ENCODE peak calls at places on chromosomes 12 and 14, in eight cellular contexts. P, M, H, W, T, S, J and N are unnamed samples.

GRCh38 chr12:1222858-1223644 is 232.0 kb downstream of the ERC1 start:
- DNase-seq in P (no peak), M (no peak), H (no peak), W (no peak), T (no peak), S (no peak), J (no peak), N (no peak)

GRCh38 chr14:98799891-98800290 is 472.1 kb downstream of the BCL11B start:
- DNase-seq in P (no peak), M (no peak), H (no peak), W (no peak), T (no peak), S (no peak), J (no peak), N (no peak)

GRCh38 chr12:74111688-74112360 is 425.8 kb upstream of the ATXN7L3B start:
- DNase-seq in P (no peak), M (peak), H (no peak), W (no peak), T (no peak), S (no peak), J (no peak), N (no peak)

GRCh38 chr12:7387289-7387688 is 56.7 kb downstream of the CD163L1 start:
- DNase-seq in P (no peak), M (no peak), H (no peak), W (no peak), T (no peak), S (no peak), J (no peak), N (no peak)

GRCh38 chr12:16272222-16272621 is 5.3 kb downstream of the SLC15A5 start:
- DNase-seq in P (no peak), M (no peak), H (no peak), W (no peak), T (no peak), S (no peak), J (no peak), N (no peak)

GRCh38 chr12:46676797-46677520 is 148.8 kb downstream of the SLC38A4 start:
- DNase-seq in P (no peak), M (no peak), H (no peak), W (no peak), T (no peak), S (no peak), J (peak), N (no peak)

GRCh38 chr12:13666806-13667205 is 314.6 kb downstream of the GRIN2B start:
- DNase-seq in P (no peak), M (no peak), H (no peak), W (no peak), T (no peak), S (no peak), J (no peak), N (no peak)

GRCh38 chr14:74933925-74934435 is 10.9 kb upstream of the RPS6KL1 start:
- DNase-seq in P (no peak), M (no peak), H (no peak), W (no peak), T (no peak), S (no peak), J (no peak), N (peak)

GRCh38 chr12:40692617-40693502 is 621 bp downstream of the CNTN1 start:
- DNase-seq in P (peak), M (no peak), H (peak), W (no peak), T (no peak), S (no peak), J (no peak), N (no peak)

GRCh38 chr12:89245090-89245489 is 107.2 kb downstream of the DUSP6 start:
- DNase-seq in P (no peak), M (peak), H (no peak), W (no peak), T (no peak), S (peak), J (no peak), N (no peak)

GRCh38 chr14:74619672-74620131 is 7.7 kb upstream of the LTBP2 start:
- DNase-seq in P (no peak), M (peak), H (peak), W (peak), T (peak), S (no peak), J (peak), N (peak)

GRCh38 chr12:113248842-113249435 is 27.7 kb downstream of the TPCN1 start:
- DNase-seq in P (no peak), M (no peak), H (no peak), W (no peak), T (no peak), S (no peak), J (no peak), N (peak)

GRCh38 chr12:27652174-27652763 is 44.0 kb upstream of the REP15 start:
- DNase-seq in P (peak), M (peak), H (no peak), W (no peak), T (peak), S (peak), J (peak), N (peak)

GRCh38 chr12:41189395-41190251 is 1.5 kb downstream of the PDZRN4 start:
- DNase-seq in P (peak), M (no peak), H (peak), W (no peak), T (no peak), S (no peak), J (no peak), N (peak)

GRCh38 chr12:20369164-20370000 is 1.0 kb downstream of the PDE3A start:
- DNase-seq in P (peak), M (peak), H (peak), W (peak), T (no peak), S (no peak), J (peak), N (peak)
- TF ChIP-seq CTCF in P (no peak), M (peak), H (peak), W (peak), T (peak), S (no peak), J (no peak), N (no peak)

DNA sequence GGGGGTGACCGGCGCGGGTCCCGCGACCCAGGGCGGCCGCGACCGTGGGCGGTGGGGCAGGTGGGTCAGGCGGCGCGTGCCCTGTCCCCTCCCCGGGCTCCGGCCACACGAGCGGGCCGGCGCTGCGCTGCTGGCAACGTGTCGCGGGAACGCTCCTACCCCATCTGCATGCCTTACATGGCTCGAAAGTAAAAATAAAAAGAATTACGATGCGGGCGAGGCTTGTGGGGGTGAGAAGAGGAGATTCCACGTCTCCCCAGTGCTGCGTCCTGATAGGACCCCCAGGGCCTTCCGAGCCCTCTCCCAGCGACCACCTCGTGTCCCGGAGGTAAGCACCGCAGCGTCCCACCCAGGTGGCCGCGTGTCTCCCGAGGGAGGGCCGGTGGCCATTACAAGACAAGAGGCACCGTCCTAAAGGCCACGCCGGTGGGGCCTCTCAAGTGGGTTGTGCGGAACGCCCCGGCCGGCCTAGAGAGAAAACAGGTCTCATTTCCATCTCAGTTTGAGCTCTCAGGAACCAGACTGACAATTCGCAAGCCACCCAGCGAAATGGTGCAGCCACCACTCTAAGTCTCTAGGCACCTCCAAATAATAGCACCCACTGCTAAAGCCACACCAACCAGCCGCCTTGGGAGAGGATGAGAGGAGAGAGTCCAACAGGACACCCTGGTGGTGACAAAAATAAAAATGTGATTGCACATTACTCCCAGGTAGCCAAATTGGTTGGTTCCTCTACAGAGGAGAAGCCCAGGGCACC is 614 bp upstream of the FOXN3 start:
- DNase-seq in P (peak), M (peak), H (peak), W (no peak), T (no peak), S (peak), J (peak), N (peak)
- TF ChIP-seq CTCF in P (peak), M (peak), H (peak), W (peak), T (peak), S (peak), J (peak), N (peak)

GRCh38 chr12:119992129-119992705 is 3.2 kb downstream of the BICDL1 start:
- DNase-seq in P (no peak), M (no peak), H (no peak), W (no peak), T (no peak), S (no peak), J (no peak), N (no peak)

GRCh38 chr12:119988788-119989618 is at the start of gene BICDL1:
- DNase-seq in P (peak), M (peak), H (no peak), W (no peak), T (no peak), S (peak), J (peak), N (peak)

GRCh38 chr12:119989619-119990381 is 764 bp downstream of the BICDL1 start:
- DNase-seq in P (peak), M (peak), H (peak), W (peak), T (no peak), S (peak), J (peak), N (peak)

GRCh38 chr12:119990382-119990874 is 1.4 kb downstream of the BICDL1 start:
- DNase-seq in P (peak), M (no peak), H (no peak), W (no peak), T (no peak), S (peak), J (no peak), N (peak)

GRCh38 chr12:119988440-119988787 is 622 bp upstream of the BICDL1 start:
- DNase-seq in P (no peak), M (peak), H (no peak), W (no peak), T (no peak), S (no peak), J (no peak), N (peak)
- TF ChIP-seq CTCF in P (peak), M (peak), H (no peak), W (peak), T (peak), S (no peak), J (no peak), N (peak)

GRCh38 chr12:12353807-12354206 is 3.1 kb upstream of the BORCS5 start:
- DNase-seq in P (no peak), M (no peak), H (no peak), W (no peak), T (no peak), S (no peak), J (no peak), N (no peak)

GRCh38 chr12:12353276-12353675 is 3.2 kb upstream of the MANSC1 start:
- DNase-seq in P (no peak), M (no peak), H (no peak), W (no peak), T (no peak), S (no peak), J (no peak), N (no peak)

GRCh38 chr12:12350868-12351463 is 924 bp upstream of the MANSC1 start:
- DNase-seq in P (no peak), M (no peak), H (no peak), W (no peak), T (no peak), S (no peak), J (no peak), N (no peak)

GRCh38 chr12:12349711-12350665 is at the start of gene MANSC1:
- DNase-seq in P (peak), M (peak), H (peak), W (no peak), T (no peak), S (peak), J (peak), N (peak)
- TF ChIP-seq CTCF in P (no peak), M (peak), H (no peak), W (peak), T (peak), S (peak), J (no peak), N (peak)

DNA sequence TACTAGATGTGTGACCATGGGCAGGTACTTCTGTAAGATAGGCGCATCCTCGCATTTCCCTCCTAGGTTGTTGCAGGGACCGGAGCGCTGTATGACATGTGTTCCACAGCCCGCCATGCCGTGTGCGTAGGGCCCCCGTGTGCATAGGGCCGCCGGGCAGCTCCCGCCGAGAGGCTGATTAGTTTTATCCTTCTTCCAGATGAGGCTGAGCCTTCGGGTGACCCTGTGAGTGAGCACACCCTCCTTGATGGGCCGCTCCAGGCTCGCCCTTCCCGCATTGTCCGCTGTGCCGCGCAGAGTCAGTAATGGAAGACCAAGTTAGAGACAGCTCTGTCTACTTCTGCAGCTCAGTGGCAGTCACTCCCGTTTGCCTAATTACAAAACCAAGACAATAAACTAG is 72.9 kb upstream of the DYNC1H1 start:
- DNase-seq in P (no peak), M (no peak), H (peak), W (peak), T (no peak), S (no peak), J (no peak), N (no peak)
- TF ChIP-seq CTCF in P (no peak), M (no peak), H (no peak), W (no peak), T (no peak), S (no peak), J (no peak), N (no peak)

GRCh38 chr12:53493610-53494391 is 5.5 kb downstream of the MAP3K12 start:
- DNase-seq in P (no peak), M (no peak), H (peak), W (no peak), T (no peak), S (no peak), J (no peak), N (no peak)
- TF ChIP-seq CTCF in P (no peak), M (no peak), H (no peak), W (no peak), T (no peak), S (no peak), J (no peak), N (no peak)

DNA sequence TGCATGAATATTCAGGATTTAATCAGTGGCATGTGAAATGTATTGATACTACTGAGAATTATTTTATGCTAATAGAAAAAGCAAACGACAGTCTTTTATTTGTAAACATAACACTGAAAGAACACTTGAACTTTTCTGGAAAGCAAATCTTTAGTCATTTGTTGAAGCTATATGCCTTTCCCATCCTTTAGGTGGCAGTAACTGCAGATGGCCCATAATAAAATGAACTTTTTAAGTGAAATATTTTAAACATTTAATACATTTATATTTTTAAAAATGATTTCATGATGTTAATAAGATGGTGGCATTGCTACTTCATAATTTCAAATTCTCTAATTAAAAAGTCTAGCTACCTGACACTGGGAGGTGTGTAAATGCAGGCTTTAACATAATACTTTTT is 13.9 kb upstream of the KRR1 start:
- DNase-seq in P (no peak), M (no peak), H (no peak), W (no peak), T (no peak), S (no peak), J (no peak), N (peak)
- TF ChIP-seq CTCF in P (no peak), M (peak), H (no peak), W (peak), T (peak), S (no peak), J (no peak), N (peak)

DNA sequence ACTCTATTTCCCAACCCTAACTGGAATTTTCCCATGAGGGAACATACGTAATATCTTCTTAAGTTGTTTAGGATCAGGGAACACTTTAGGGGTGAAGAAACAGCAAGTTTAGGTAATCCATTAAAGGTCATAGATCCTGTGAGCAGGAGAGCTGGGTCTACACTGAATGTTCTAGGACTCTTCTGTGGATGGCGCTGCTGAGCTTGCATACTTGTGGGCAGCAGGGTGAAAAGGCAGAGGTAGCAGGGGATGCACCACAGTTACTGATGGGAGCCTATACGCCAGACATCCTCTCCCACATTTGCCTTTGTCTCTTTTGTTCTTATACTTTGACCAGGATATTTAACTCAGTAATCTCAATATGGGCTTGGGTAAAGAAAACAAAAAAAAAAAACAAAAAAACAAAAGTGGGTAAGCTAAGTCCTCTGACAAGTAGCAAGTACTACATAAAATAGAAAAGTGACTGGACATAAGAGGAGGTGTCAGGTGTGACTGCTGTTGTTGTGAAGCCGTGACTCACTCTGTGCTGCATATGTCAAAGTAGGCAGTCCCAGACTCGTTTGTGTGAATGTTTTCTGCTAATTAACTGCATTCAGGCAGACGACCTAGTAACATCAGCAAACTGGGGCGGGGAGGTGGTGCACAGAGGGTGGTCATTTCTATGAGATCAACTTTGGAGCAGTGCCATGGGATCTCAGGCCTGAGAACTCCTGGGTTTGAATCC is 31.6 kb downstream of the NEUROD4 start:
- DNase-seq in P (no peak), M (no peak), H (no peak), W (no peak), T (no peak), S (no peak), J (no peak), N (no peak)
- TF ChIP-seq CTCF in P (no peak), M (no peak), H (no peak), W (no peak), T (no peak), S (no peak), J (no peak), N (no peak)